ENCODE peak calls at places on chromosomes 4 and X, in eight cellular contexts. One of them, this sample, is unnamed.

GRCh38 chr4:101787917-101788316 is 2.6 kb upstream of the BANK1 start:
- DNase-seq in glutamatergic neuron: no peak
- DNase-seq in CD8-positive, alpha-beta memory T cell: no peak
- DNase-seq in aorta: no peak
- DNase-seq in iPS-NIHi11: no peak
- DNase-seq in NCI-H2081 treated with DMSO at 0.1 percent for 48 hours: no peak
- DNase-seq in ecto neural progenitor cell: no peak
- DNase-seq in COLO829: no peak
- DNase-seq in this sample: no peak

GRCh38 chrX:140141444-140142029 is 176.2 kb upstream of the CXorf66 start:
- DNase-seq in glutamatergic neuron: peak
- DNase-seq in CD8-positive, alpha-beta memory T cell: peak
- DNase-seq in aorta: no peak
- DNase-seq in iPS-NIHi11: peak
- DNase-seq in NCI-H2081 treated with DMSO at 0.1 percent for 48 hours: no peak
- DNase-seq in ecto neural progenitor cell: no peak
- DNase-seq in COLO829: peak
- DNase-seq in this sample: no peak

GRCh38 chr4:2296621-2297601 is 35.0 kb upstream of the MXD4 start:
- DNase-seq in glutamatergic neuron: no peak
- DNase-seq in CD8-positive, alpha-beta memory T cell: peak
- DNase-seq in aorta: peak
- DNase-seq in iPS-NIHi11: peak
- DNase-seq in NCI-H2081 treated with DMSO at 0.1 percent for 48 hours: no peak
- DNase-seq in ecto neural progenitor cell: peak
- DNase-seq in COLO829: no peak
- DNase-seq in this sample: no peak

GRCh38 chr4:173381610-173382009 is 10.9 kb downstream of the SAP30 start:
- DNase-seq in glutamatergic neuron: no peak
- DNase-seq in CD8-positive, alpha-beta memory T cell: no peak
- DNase-seq in aorta: no peak
- DNase-seq in iPS-NIHi11: no peak
- DNase-seq in NCI-H2081 treated with DMSO at 0.1 percent for 48 hours: no peak
- DNase-seq in ecto neural progenitor cell: no peak
- DNase-seq in COLO829: no peak
- DNase-seq in this sample: no peak

GRCh38 chr4:7322166-7322991 is 112.4 kb downstream of the PSAPL1 start:
- DNase-seq in glutamatergic neuron: no peak
- DNase-seq in CD8-positive, alpha-beta memory T cell: no peak
- DNase-seq in aorta: peak
- DNase-seq in iPS-NIHi11: peak
- DNase-seq in NCI-H2081 treated with DMSO at 0.1 percent for 48 hours: no peak
- DNase-seq in ecto neural progenitor cell: no peak
- DNase-seq in COLO829: no peak
- DNase-seq in this sample: peak

GRCh38 chr4:125358453-125358852 is 43.7 kb downstream of the FAT4 start:
- DNase-seq in glutamatergic neuron: no peak
- DNase-seq in CD8-positive, alpha-beta memory T cell: no peak
- DNase-seq in aorta: no peak
- DNase-seq in iPS-NIHi11: no peak
- DNase-seq in NCI-H2081 treated with DMSO at 0.1 percent for 48 hours: no peak
- DNase-seq in ecto neural progenitor cell: no peak
- DNase-seq in COLO829: no peak
- DNase-seq in this sample: no peak

GRCh38 chr4:110622841-110623709 is at the start of gene PITX2:
- DNase-seq in glutamatergic neuron: peak
- DNase-seq in CD8-positive, alpha-beta memory T cell: no peak
- DNase-seq in aorta: peak
- DNase-seq in iPS-NIHi11: peak
- DNase-seq in NCI-H2081 treated with DMSO at 0.1 percent for 48 hours: no peak
- DNase-seq in ecto neural progenitor cell: peak
- DNase-seq in COLO829: peak
- DNase-seq in this sample: peak

GRCh38 chr4:113637823-113638691 is 123.5 kb downstream of the CAMK2D start:
- DNase-seq in glutamatergic neuron: no peak
- DNase-seq in CD8-positive, alpha-beta memory T cell: no peak
- DNase-seq in aorta: no peak
- DNase-seq in iPS-NIHi11: no peak
- DNase-seq in NCI-H2081 treated with DMSO at 0.1 percent for 48 hours: no peak
- DNase-seq in ecto neural progenitor cell: no peak
- DNase-seq in COLO829: no peak
- DNase-seq in this sample: no peak

GRCh38 chrX:12988797-12989196 is 13.9 kb downstream of the TMSB4X start:
- DNase-seq in glutamatergic neuron: no peak
- DNase-seq in CD8-positive, alpha-beta memory T cell: no peak
- DNase-seq in aorta: no peak
- DNase-seq in iPS-NIHi11: no peak
- DNase-seq in NCI-H2081 treated with DMSO at 0.1 percent for 48 hours: no peak
- DNase-seq in ecto neural progenitor cell: no peak
- DNase-seq in COLO829: peak
- DNase-seq in this sample: no peak

GRCh38 chrX:115268421-115268820 is 21.1 kb upstream of the LUZP4 start:
- DNase-seq in glutamatergic neuron: no peak
- DNase-seq in CD8-positive, alpha-beta memory T cell: no peak
- DNase-seq in aorta: no peak
- DNase-seq in iPS-NIHi11: peak
- DNase-seq in NCI-H2081 treated with DMSO at 0.1 percent for 48 hours: no peak
- DNase-seq in ecto neural progenitor cell: no peak
- DNase-seq in COLO829: no peak
- DNase-seq in this sample: no peak

GRCh38 chr4:183806341-183806740 is 98.8 kb upstream of the STOX2 start:
- DNase-seq in glutamatergic neuron: no peak
- DNase-seq in CD8-positive, alpha-beta memory T cell: no peak
- DNase-seq in aorta: no peak
- DNase-seq in iPS-NIHi11: no peak
- DNase-seq in NCI-H2081 treated with DMSO at 0.1 percent for 48 hours: no peak
- DNase-seq in ecto neural progenitor cell: no peak
- DNase-seq in COLO829: no peak
- DNase-seq in this sample: no peak

GRCh38 chr4:55395529-55396304 is at the start of gene TMEM165:
- DNase-seq in glutamatergic neuron: peak
- DNase-seq in CD8-positive, alpha-beta memory T cell: peak
- DNase-seq in aorta: peak
- DNase-seq in iPS-NIHi11: peak
- DNase-seq in NCI-H2081 treated with DMSO at 0.1 percent for 48 hours: peak
- DNase-seq in ecto neural progenitor cell: peak
- DNase-seq in COLO829: peak
- DNase-seq in this sample: peak

GRCh38 chr4:113116414-113117345 is 67.2 kb downstream of the ANK2 start:
- DNase-seq in glutamatergic neuron: no peak
- DNase-seq in CD8-positive, alpha-beta memory T cell: no peak
- DNase-seq in aorta: no peak
- DNase-seq in iPS-NIHi11: no peak
- DNase-seq in NCI-H2081 treated with DMSO at 0.1 percent for 48 hours: no peak
- DNase-seq in ecto neural progenitor cell: peak
- DNase-seq in COLO829: no peak
- DNase-seq in this sample: no peak

GRCh38 chr4:185142911-185143595 is at the start of gene SLC25A4:
- DNase-seq in glutamatergic neuron: peak
- DNase-seq in CD8-positive, alpha-beta memory T cell: peak
- DNase-seq in aorta: peak
- DNase-seq in iPS-NIHi11: peak
- DNase-seq in NCI-H2081 treated with DMSO at 0.1 percent for 48 hours: peak
- DNase-seq in ecto neural progenitor cell: peak
- DNase-seq in COLO829: peak
- DNase-seq in this sample: peak

GRCh38 chrX:118847676-118848075 is 24.1 kb downstream of the ZCCHC12 start:
- DNase-seq in glutamatergic neuron: no peak
- DNase-seq in CD8-positive, alpha-beta memory T cell: peak
- DNase-seq in aorta: no peak
- DNase-seq in iPS-NIHi11: peak
- DNase-seq in NCI-H2081 treated with DMSO at 0.1 percent for 48 hours: peak
- DNase-seq in ecto neural progenitor cell: no peak
- DNase-seq in COLO829: peak
- DNase-seq in this sample: no peak

GRCh38 chrX:14056201-14056600 is 26.5 kb upstream of the GEMIN8 start:
- DNase-seq in glutamatergic neuron: no peak
- DNase-seq in CD8-positive, alpha-beta memory T cell: no peak
- DNase-seq in aorta: no peak
- DNase-seq in iPS-NIHi11: no peak
- DNase-seq in NCI-H2081 treated with DMSO at 0.1 percent for 48 hours: no peak
- DNase-seq in ecto neural progenitor cell: no peak
- DNase-seq in COLO829: no peak
- DNase-seq in this sample: no peak

GRCh38 chr4:187849556-187850245 is 145.9 kb upstream of the ZFP42 start:
- DNase-seq in glutamatergic neuron: peak
- DNase-seq in CD8-positive, alpha-beta memory T cell: no peak
- DNase-seq in aorta: no peak
- DNase-seq in iPS-NIHi11: no peak
- DNase-seq in NCI-H2081 treated with DMSO at 0.1 percent for 48 hours: no peak
- DNase-seq in ecto neural progenitor cell: no peak
- DNase-seq in COLO829: no peak
- DNase-seq in this sample: no peak